ENCODE peak calls at places on chromosomes 2 and 18, in five cellular contexts. K is Calu3; L is CD4-positive, alpha-beta T cell; B is CD8-positive, alpha-beta T cell; X is HFFc6. I is an unnamed sample.

GRCh38 chr2:61460168-61460567 is 10.7 kb downstream of the USP34 start:
- DNase-seq in B (no peak), K (no peak), X (peak; percentile 70), L (no peak), I (no peak)

GRCh38 chr18:54888933-54889332 is 60.7 kb downstream of the RAB27B start:
- DNase-seq in K (no peak), B (no peak), L (no peak), X (peak; percentile 65), I (no peak)

GRCh38 chr2:38093503-38093902 is 17.6 kb upstream of the CYP1B1 start:
- DNase-seq in X (no peak), L (no peak), B (no peak), K (no peak), I (no peak)

GRCh38 chr2:148021059-148021985 is at the start of gene MBD5:
- DNase-seq in L (peak; percentile 8), K (peak; percentile 14), X (peak; percentile 54), B (peak; percentile 63), I (peak; percentile 65)

GRCh38 chr2:190791983-190792575 is 88.5 kb upstream of the GLS start:
- DNase-seq in L (no peak), K (no peak), B (no peak), X (no peak), I (no peak)

GRCh38 chr2:212539145-212539880 is 711 bp upstream of the ERBB4 start:
- DNase-seq in L (no peak), K (peak; percentile 80), X (no peak), B (no peak), I (peak; percentile 39)

GRCh38 chr2:226399006-226399405 is 400.6 kb downstream of the IRS1 start:
- DNase-seq in K (no peak), X (no peak), L (no peak), B (no peak), I (no peak)

GRCh38 chr18:67463829-67464228 is 52.7 kb downstream of the DSEL start:
- DNase-seq in X (no peak), B (no peak), L (no peak), K (no peak), I (no peak)

GRCh38 chr2:118291481-118291880 is 203.2 kb downstream of the INSIG2 start:
- DNase-seq in K (no peak), L (no peak), X (no peak), B (no peak), I (no peak)

GRCh38 chr18:4264347-4264791 is 190.7 kb downstream of the DLGAP1 start:
- DNase-seq in L (no peak), K (no peak), B (no peak), X (no peak), I (no peak)

GRCh38 chr2:33681333-33681732 is 82.2 kb upstream of the FAM98A start:
- DNase-seq in L (no peak), K (no peak), B (no peak), X (no peak), I (no peak)
- TF ChIP-seq CTCF in L (no peak), K (no peak), B (no peak), X (peak; percentile 42), I (no peak)

DNA sequence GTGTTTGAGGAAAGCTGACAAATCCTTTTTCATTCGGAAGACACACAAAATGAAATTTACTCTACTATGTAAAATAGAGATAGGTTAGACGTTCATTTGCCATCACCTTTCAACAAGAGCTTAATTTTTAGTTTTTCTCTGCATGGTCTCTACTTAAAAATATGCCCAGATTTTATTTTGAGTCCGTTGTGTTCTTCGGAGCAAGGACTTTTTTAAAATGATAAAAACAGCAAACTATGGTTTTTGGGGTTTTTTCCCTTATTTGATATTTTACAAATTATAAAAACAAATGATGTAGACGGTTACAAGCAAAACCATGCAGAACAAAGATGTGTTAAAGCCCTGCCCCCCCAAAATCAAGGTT is 53.3 kb upstream of the RBM44 start:
- DNase-seq in X (no peak), B (no peak), L (no peak), K (no peak), I (no peak)
- TF ChIP-seq CTCF in X (no peak), B (peak; percentile 33), L (peak; percentile 41), K (no peak), I (no peak)

GRCh38 chr2:241673797-241674725 is 12.6 kb downstream of the DTYMK start:
- DNase-seq in K (no peak), L (no peak), B (no peak), X (no peak), I (no peak)
- TF ChIP-seq CTCF in K (no peak), L (no peak), B (no peak), X (peak; percentile 33), I (no peak)

GRCh38 chr2:99337164-99337930 is at the start of gene EIF5B:
- DNase-seq in B (peak; percentile 93), X (peak; percentile 93), K (peak; percentile 96), L (peak; percentile 82), I (peak; percentile 98)
- TF ChIP-seq CTCF in B (no peak), X (peak; percentile 76), K (peak; percentile 66), L (peak; percentile 74), I (peak; percentile 55)

DNA sequence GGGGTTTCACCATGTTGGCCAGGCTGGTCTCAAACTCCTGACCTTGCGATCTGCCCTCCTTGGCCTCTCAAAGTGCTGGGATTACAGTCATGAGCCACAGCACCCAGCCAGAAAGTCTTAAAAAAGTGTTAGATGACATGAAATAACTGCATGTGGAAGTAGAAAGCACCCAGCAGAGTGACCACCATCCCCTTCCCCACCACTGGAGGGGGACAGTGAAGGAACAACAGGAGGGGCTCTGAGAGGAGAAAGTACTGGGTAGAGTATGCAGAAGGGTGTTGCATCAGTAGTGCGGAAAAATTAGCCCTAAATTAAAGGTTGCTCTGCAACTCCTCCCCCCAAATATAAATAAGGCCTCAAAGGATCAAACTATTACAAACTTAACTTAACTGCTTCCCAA is 230.5 kb downstream of the ZNF521 start:
- DNase-seq in L (no peak), K (no peak), B (no peak), X (no peak), I (no peak)
- TF ChIP-seq CTCF in L (no peak), K (no peak), B (no peak), X (no peak), I (no peak)

DNA sequence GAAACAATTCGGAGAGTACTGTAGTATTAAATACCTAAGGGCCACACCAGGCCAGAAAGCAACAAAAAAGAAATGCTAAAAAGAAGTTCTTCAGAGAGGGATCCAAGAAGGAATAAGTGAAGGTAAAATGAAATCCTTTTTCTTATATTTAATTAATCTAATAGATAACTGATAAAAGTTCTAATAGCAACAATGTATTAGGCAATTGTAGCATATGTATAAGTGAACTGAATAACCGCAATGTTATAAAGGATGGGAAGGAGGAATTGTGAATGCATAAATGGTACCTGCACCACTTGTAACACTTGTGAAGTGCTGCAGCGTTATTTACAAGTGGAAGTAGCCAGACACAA is 21.8 kb downstream of the TMSB10 start:
- DNase-seq in K (no peak), X (no peak), L (no peak), B (no peak), I (no peak)
- TF ChIP-seq CTCF in K (no peak), X (peak; percentile 35), L (peak; percentile 12), B (peak; percentile 24), I (peak; percentile 29)

I was measured in glutamatergic neuron.